ENCODE peak calls at places on chromosomes 13 and 19, in six cellular contexts. One of them, this sample, is unnamed.
A peak's percentile ranks its signal among the peaks of the same experiment; 100 is the strongest.

GRCh38 chr13:48908381-48909087 is 67.2 kb upstream of the FNDC3A start:
- DNase-seq in ascending aorta: no peak
- DNase-seq in CD4-positive, CD25-positive, alpha-beta regulatory T cell: no peak
- DNase-seq in right lobe of liver: no peak
- DNase-seq in GM23338: no peak
- DNase-seq in heart left ventricle: no peak
- DNase-seq in this sample: no peak

GRCh38 chr13:113116206-113116800 is 6.3 kb upstream of the F10 start:
- DNase-seq in ascending aorta: no peak
- DNase-seq in CD4-positive, CD25-positive, alpha-beta regulatory T cell: no peak
- DNase-seq in right lobe of liver: no peak
- DNase-seq in GM23338: no peak
- DNase-seq in heart left ventricle: no peak
- DNase-seq in this sample: no peak

GRCh38 chr19:15237759-15238638 is 5.8 kb upstream of the EPHX3 start:
- DNase-seq in ascending aorta: no peak
- DNase-seq in CD4-positive, CD25-positive, alpha-beta regulatory T cell: no peak
- DNase-seq in right lobe of liver: no peak
- DNase-seq in GM23338: no peak
- DNase-seq in heart left ventricle: no peak
- DNase-seq in this sample: no peak

GRCh38 chr13:42594577-42595571 is 20.9 kb downstream of the TNFSF11 start:
- DNase-seq in ascending aorta: no peak
- DNase-seq in CD4-positive, CD25-positive, alpha-beta regulatory T cell: peak; percentile 69
- DNase-seq in right lobe of liver: peak; percentile 71
- DNase-seq in GM23338: peak; percentile 89
- DNase-seq in heart left ventricle: peak; percentile 23
- DNase-seq in this sample: no peak

GRCh38 chr13:51958217-51958547 is 53.1 kb downstream of the ATP7B start:
- DNase-seq in ascending aorta: no peak
- DNase-seq in CD4-positive, CD25-positive, alpha-beta regulatory T cell: no peak
- DNase-seq in right lobe of liver: no peak
- DNase-seq in GM23338: peak; percentile 14
- DNase-seq in heart left ventricle: no peak
- DNase-seq in this sample: no peak

GRCh38 chr19:31127132-31127967 is 221.9 kb downstream of the TSHZ3 start:
- DNase-seq in ascending aorta: no peak
- DNase-seq in CD4-positive, CD25-positive, alpha-beta regulatory T cell: no peak
- DNase-seq in right lobe of liver: no peak
- DNase-seq in GM23338: no peak
- DNase-seq in heart left ventricle: no peak
- DNase-seq in this sample: no peak

GRCh38 chr13:92589955-92590354 is 636.7 kb upstream of the GPC6 start:
- DNase-seq in ascending aorta: no peak
- DNase-seq in CD4-positive, CD25-positive, alpha-beta regulatory T cell: no peak
- DNase-seq in right lobe of liver: no peak
- DNase-seq in GM23338: no peak
- DNase-seq in heart left ventricle: no peak
- DNase-seq in this sample: no peak

GRCh38 chr19:16297575-16298178 is 26.9 kb upstream of the KLF2 start:
- DNase-seq in ascending aorta: no peak
- DNase-seq in CD4-positive, CD25-positive, alpha-beta regulatory T cell: no peak
- DNase-seq in right lobe of liver: no peak
- DNase-seq in GM23338: no peak
- DNase-seq in heart left ventricle: no peak
- DNase-seq in this sample: no peak

GRCh38 chr19:50320596-50320995 is 8.6 kb downstream of the KCNC3 start:
- DNase-seq in ascending aorta: no peak
- DNase-seq in CD4-positive, CD25-positive, alpha-beta regulatory T cell: no peak
- DNase-seq in right lobe of liver: no peak
- DNase-seq in GM23338: no peak
- DNase-seq in heart left ventricle: no peak
- DNase-seq in this sample: no peak

GRCh38 chr13:99354371-99354951 is 47.3 kb upstream of the GPR183 start:
- DNase-seq in ascending aorta: no peak
- DNase-seq in CD4-positive, CD25-positive, alpha-beta regulatory T cell: peak; percentile 65
- DNase-seq in right lobe of liver: no peak
- DNase-seq in GM23338: no peak
- DNase-seq in heart left ventricle: no peak
- DNase-seq in this sample: no peak

GRCh38 chr19:5036733-5037681 is 68.1 kb downstream of the KDM4B start:
- DNase-seq in ascending aorta: no peak
- DNase-seq in CD4-positive, CD25-positive, alpha-beta regulatory T cell: no peak
- DNase-seq in right lobe of liver: peak; percentile 57
- DNase-seq in GM23338: no peak
- DNase-seq in heart left ventricle: peak; percentile 60
- DNase-seq in this sample: no peak

GRCh38 chr13:27605610-27606200 is 14.6 kb downstream of the LNX2 start:
- DNase-seq in ascending aorta: no peak
- DNase-seq in CD4-positive, CD25-positive, alpha-beta regulatory T cell: no peak
- DNase-seq in right lobe of liver: no peak
- DNase-seq in GM23338: no peak
- DNase-seq in heart left ventricle: no peak
- DNase-seq in this sample: no peak

GRCh38 chr19:1438933-1439358 is 750 bp downstream of the RPS15 start:
- DNase-seq in ascending aorta: no peak
- DNase-seq in CD4-positive, CD25-positive, alpha-beta regulatory T cell: no peak
- DNase-seq in right lobe of liver: no peak
- DNase-seq in GM23338: no peak
- DNase-seq in heart left ventricle: no peak
- DNase-seq in this sample: no peak

GRCh38 chr13:97226788-97227627 is 4.9 kb downstream of the MBNL2 start:
- DNase-seq in ascending aorta: no peak
- DNase-seq in CD4-positive, CD25-positive, alpha-beta regulatory T cell: peak; percentile 59
- DNase-seq in right lobe of liver: no peak
- DNase-seq in GM23338: peak; percentile 80
- DNase-seq in heart left ventricle: no peak
- DNase-seq in this sample: no peak

GRCh38 chr19:43814663-43815352 is 12.3 kb upstream of the ZNF283 start:
- DNase-seq in ascending aorta: no peak
- DNase-seq in CD4-positive, CD25-positive, alpha-beta regulatory T cell: no peak
- DNase-seq in right lobe of liver: no peak
- DNase-seq in GM23338: no peak
- DNase-seq in heart left ventricle: no peak
- DNase-seq in this sample: no peak

GRCh38 chr19:13018037-13018914 is 23.0 kb downstream of the NFIX start:
- DNase-seq in ascending aorta: no peak
- DNase-seq in CD4-positive, CD25-positive, alpha-beta regulatory T cell: no peak
- DNase-seq in right lobe of liver: no peak
- DNase-seq in GM23338: peak; percentile 70
- DNase-seq in heart left ventricle: peak; percentile 65
- DNase-seq in this sample: peak; percentile 85

GRCh38 chr13:93416943-93417342 is 190.3 kb downstream of the GPC6 start:
- DNase-seq in ascending aorta: no peak
- DNase-seq in CD4-positive, CD25-positive, alpha-beta regulatory T cell: no peak
- DNase-seq in right lobe of liver: no peak
- DNase-seq in GM23338: no peak
- DNase-seq in heart left ventricle: no peak
- DNase-seq in this sample: no peak

GRCh38 chr19:48568345-48568886 is 16.4 kb downstream of the SULT2B1 start:
- DNase-seq in ascending aorta: peak; percentile 71
- DNase-seq in CD4-positive, CD25-positive, alpha-beta regulatory T cell: no peak
- DNase-seq in right lobe of liver: no peak
- DNase-seq in GM23338: peak; percentile 65
- DNase-seq in heart left ventricle: peak; percentile 79
- DNase-seq in this sample: peak; percentile 91

GRCh38 chr13:35889560-35889959 is 241.6 kb downstream of the DCLK1 start:
- DNase-seq in ascending aorta: no peak
- DNase-seq in CD4-positive, CD25-positive, alpha-beta regulatory T cell: no peak
- DNase-seq in right lobe of liver: no peak
- DNase-seq in GM23338: no peak
- DNase-seq in heart left ventricle: no peak
- DNase-seq in this sample: no peak
- H3K27me3 ChIP-seq in ascending aorta: no peaks in the 10 kb centered on the region
- H3K27me3 ChIP-seq in CD4-positive, CD25-positive, alpha-beta regulatory T cell: no peaks in the 10 kb centered on the region
- H3K27me3 ChIP-seq in right lobe of liver: no peaks in the 10 kb centered on the region
- H3K27me3 ChIP-seq in GM23338: no peaks in the 10 kb centered on the region
- H3K27me3 ChIP-seq in heart left ventricle: no peaks in the 10 kb centered on the region
- H3K27me3 ChIP-seq in this sample: no peaks in the 10 kb centered on the region

GRCh38 chr13:53341144-53341510 is 312.5 kb downstream of the OLFM4 start:
- DNase-seq in ascending aorta: no peak
- DNase-seq in CD4-positive, CD25-positive, alpha-beta regulatory T cell: no peak
- DNase-seq in right lobe of liver: no peak
- DNase-seq in GM23338: peak; percentile 10
- DNase-seq in heart left ventricle: no peak
- DNase-seq in this sample: no peak
- H3K27ac ChIP-seq in ascending aorta: no peak overlapping the region
- H3K27ac ChIP-seq in CD4-positive, CD25-positive, alpha-beta regulatory T cell: no peak overlapping the region
- H3K27ac ChIP-seq in right lobe of liver: no peak overlapping the region
- H3K27ac ChIP-seq in GM23338: no peak overlapping the region
- H3K27ac ChIP-seq in heart left ventricle: no peak overlapping the region
- H3K27ac ChIP-seq in this sample: no peak overlapping the region

GRCh38 chr19:47264629-47265028 is 8.3 kb downstream of the CCDC9 start:
- DNase-seq in ascending aorta: no peak
- DNase-seq in CD4-positive, CD25-positive, alpha-beta regulatory T cell: no peak
- DNase-seq in right lobe of liver: no peak
- DNase-seq in GM23338: no peak
- DNase-seq in heart left ventricle: no peak
- DNase-seq in this sample: no peak
- H3K27me3 ChIP-seq in ascending aorta: no peaks in the 10 kb centered on the region
- H3K27me3 ChIP-seq in CD4-positive, CD25-positive, alpha-beta regulatory T cell: no peaks in the 10 kb centered on the region
- H3K27me3 ChIP-seq in right lobe of liver: no peaks in the 10 kb centered on the region
- H3K27me3 ChIP-seq in GM23338: no peaks in the 10 kb centered on the region
- H3K27me3 ChIP-seq in heart left ventricle: no peaks in the 10 kb centered on the region
- H3K27me3 ChIP-seq in this sample: no peaks in the 10 kb centered on the region

GRCh38 chr13:110562696-110563462 is 1.4 kb upstream of the RAB20 start:
- DNase-seq in ascending aorta: no peak
- DNase-seq in CD4-positive, CD25-positive, alpha-beta regulatory T cell: no peak
- DNase-seq in right lobe of liver: peak; percentile 74
- DNase-seq in GM23338: no peak
- DNase-seq in heart left ventricle: no peak
- DNase-seq in this sample: peak; percentile 54

GRCh38 chr13:110559986-110560385 is 1.5 kb downstream of the RAB20 start:
- DNase-seq in ascending aorta: no peak
- DNase-seq in CD4-positive, CD25-positive, alpha-beta regulatory T cell: no peak
- DNase-seq in right lobe of liver: no peak
- DNase-seq in GM23338: no peak
- DNase-seq in heart left ventricle: no peak
- DNase-seq in this sample: no peak

GRCh38 chr13:110563463-110563774 is 1.9 kb upstream of the RAB20 start:
- DNase-seq in ascending aorta: no peak
- DNase-seq in CD4-positive, CD25-positive, alpha-beta regulatory T cell: no peak
- DNase-seq in right lobe of liver: no peak
- DNase-seq in GM23338: no peak
- DNase-seq in heart left ventricle: no peak
- DNase-seq in this sample: peak; percentile 35

GRCh38 chr13:110560606-110561334 is 752 bp downstream of the RAB20 start:
- DNase-seq in ascending aorta: no peak
- DNase-seq in CD4-positive, CD25-positive, alpha-beta regulatory T cell: peak; percentile 42
- DNase-seq in right lobe of liver: peak; percentile 68
- DNase-seq in GM23338: peak; percentile 69
- DNase-seq in heart left ventricle: peak; percentile 39
- DNase-seq in this sample: no peak

GRCh38 chr13:110561335-110562033 is at the start of gene RAB20:
- DNase-seq in ascending aorta: peak; percentile 48
- DNase-seq in CD4-positive, CD25-positive, alpha-beta regulatory T cell: peak; percentile 66
- DNase-seq in right lobe of liver: peak; percentile 96
- DNase-seq in GM23338: peak; percentile 90
- DNase-seq in heart left ventricle: peak; percentile 91
- DNase-seq in this sample: peak; percentile 95
- H3K27ac ChIP-seq in ascending aorta: peak within 1 kb of the TSS; percentile 98
- H3K27ac ChIP-seq in CD4-positive, CD25-positive, alpha-beta regulatory T cell: peak within 1 kb of the TSS; percentile 18
- H3K27ac ChIP-seq in right lobe of liver: peak within 1 kb of the TSS; percentile 90
- H3K27ac ChIP-seq in GM23338: peak within 1 kb of the TSS; percentile 88
- H3K27ac ChIP-seq in heart left ventricle: peak within 1 kb of the TSS; percentile 94
- H3K27ac ChIP-seq in this sample: peak within 1 kb of the TSS; percentile 94

DNA sequence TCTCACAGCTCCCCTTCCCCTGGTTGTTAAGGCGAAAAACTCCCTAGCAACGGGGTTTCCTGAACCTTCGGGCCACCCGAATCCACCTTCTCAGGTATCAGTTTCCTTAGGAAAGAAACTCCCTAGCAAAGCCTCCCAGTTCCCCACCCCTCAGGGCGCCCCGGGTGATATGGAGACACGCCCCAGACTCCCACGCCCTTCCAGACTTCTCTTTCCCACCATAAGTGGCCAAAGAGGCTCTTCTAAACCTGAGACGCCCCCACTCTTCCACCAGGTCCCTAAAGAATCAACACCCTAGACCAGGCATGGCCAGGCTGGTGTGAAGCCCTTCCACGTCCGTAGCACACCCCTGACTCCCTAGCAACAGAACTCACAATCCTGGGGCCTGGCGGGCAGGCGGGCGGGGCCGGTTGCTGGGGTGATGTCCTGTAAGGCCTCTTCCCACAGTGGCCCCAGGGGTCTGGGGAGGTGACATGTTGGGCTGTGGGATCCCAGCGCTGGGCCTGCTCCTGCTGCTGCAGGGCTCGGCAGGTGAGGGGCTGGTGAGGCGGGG is at the start of gene TMEM190:
- DNase-seq in ascending aorta: no peak
- DNase-seq in CD4-positive, CD25-positive, alpha-beta regulatory T cell: no peak
- DNase-seq in right lobe of liver: no peak
- DNase-seq in GM23338: peak; percentile 66
- DNase-seq in heart left ventricle: no peak
- DNase-seq in this sample: no peak
- H3K27me3 ChIP-seq in ascending aorta: peaks cover 10% of the 10 kb centered on the region
- H3K27me3 ChIP-seq in CD4-positive, CD25-positive, alpha-beta regulatory T cell: peaks cover 3% of the 10 kb centered on the region
- H3K27me3 ChIP-seq in right lobe of liver: peaks cover 14% of the 10 kb centered on the region
- H3K27me3 ChIP-seq in GM23338: peaks cover 58% of the 10 kb centered on the region
- H3K27me3 ChIP-seq in heart left ventricle: peaks cover 48% of the 10 kb centered on the region
- H3K27me3 ChIP-seq in this sample: peaks cover 43% of the 10 kb centered on the region

This sample was measured in upper lobe of right lung.